ENCODE peak calls at places on chromosomes 4 and X, in four cellular contexts. T is fibroblast of pulmonary artery, C is fibroblast of villous mesenchyme, B is Peyer's patch. L is an unnamed sample.
A peak's percentile ranks its signal among the peaks of the same experiment; 100 is the strongest.

GRCh38 chr4:129821073-129821472 is 725.1 kb downstream of the C4orf33 start:
- DNase-seq in T (no peak), C (no peak), B (no peak), L (no peak)

GRCh38 chr4:19776929-19777328 is 474.8 kb upstream of the SLIT2 start:
- DNase-seq in B (no peak), T (peak; percentile 49), C (peak; percentile 11), L (no peak)

GRCh38 chr4:155073852-155074251 is 134.6 kb upstream of the NPY2R start:
- DNase-seq in T (peak; percentile 29), C (no peak), B (no peak), L (no peak)

GRCh38 chr4:2441393-2442174 is 22.8 kb downstream of the CFAP99 start:
- DNase-seq in C (peak; percentile 62), B (peak; percentile 75), T (peak; percentile 70), L (peak; percentile 90)

GRCh38 chr4:139014391-139015268 is 951 bp upstream of the NOCT start:
- DNase-seq in T (peak; percentile 97), C (peak; percentile 95), B (no peak), L (peak; percentile 39)

GRCh38 chrX:1453951-1454785 is 1.5 kb upstream of the ASMTL start:
- DNase-seq in B (peak; percentile 84), T (peak; percentile 85), C (peak; percentile 85), L (peak; percentile 82)

GRCh38 chr4:17437396-17437795 is 74.5 kb downstream of the QDPR start:
- DNase-seq in T (no peak), C (no peak), B (no peak), L (no peak)

GRCh38 chr4:163048447-163048846 is 118.2 kb downstream of the NAF1 start:
- DNase-seq in B (no peak), T (peak; percentile 47), C (peak; percentile 38), L (peak; percentile 36)

GRCh38 chrX:16836371-16836770 is 33.8 kb downstream of the RBBP7 start:
- DNase-seq in T (no peak), C (no peak), B (no peak), L (peak; percentile 19)

GRCh38 chr4:46329118-46329976 is 60.6 kb downstream of the GABRA2 start:
- DNase-seq in B (no peak), T (peak; percentile 82), C (peak; percentile 24), L (peak; percentile 54)

GRCh38 chr4:57158221-57158620 is 48.0 kb upstream of the IGFBP7 start:
- DNase-seq in B (no peak), T (peak; percentile 36), C (peak; percentile 25), L (no peak)
- TF ChIP-seq CTCF in B (no peak), T (peak; percentile 8), C (peak; percentile 31), L (no peak)

GRCh38 chr4:121784401-121784800 is 16.7 kb upstream of the EXOSC9 start:
- DNase-seq in B (no peak), T (no peak), C (no peak), L (no peak)
- H3K4me3 ChIP-seq in B (no peak overlapping the region), T (no peak overlapping the region), C (no peak overlapping the region), L (no peak overlapping the region)

GRCh38 chr4:115871596-115871995 is 758.2 kb upstream of the NDST4 start:
- DNase-seq in B (no peak), T (no peak), C (no peak), L (no peak)

GRCh38 chr4:115873048-115873447 is 759.6 kb upstream of the NDST4 start:
- DNase-seq in B (no peak), C (no peak), T (no peak), L (no peak)
- TF ChIP-seq CTCF in B (no peak), C (no peak), T (no peak), L (peak; percentile 24)

GRCh38 chrX:81202989-81203388 is 1.1 kb downstream of the SH3BGRL start:
- DNase-seq in B (no peak), C (no peak), T (no peak), L (peak; percentile 14)
- H3K4me3 ChIP-seq in B (peak overlapping the region; percentile 62), C (peak overlapping the region; percentile 70), T (peak overlapping the region; percentile 81), L (peak overlapping the region; percentile 90)

DNA sequence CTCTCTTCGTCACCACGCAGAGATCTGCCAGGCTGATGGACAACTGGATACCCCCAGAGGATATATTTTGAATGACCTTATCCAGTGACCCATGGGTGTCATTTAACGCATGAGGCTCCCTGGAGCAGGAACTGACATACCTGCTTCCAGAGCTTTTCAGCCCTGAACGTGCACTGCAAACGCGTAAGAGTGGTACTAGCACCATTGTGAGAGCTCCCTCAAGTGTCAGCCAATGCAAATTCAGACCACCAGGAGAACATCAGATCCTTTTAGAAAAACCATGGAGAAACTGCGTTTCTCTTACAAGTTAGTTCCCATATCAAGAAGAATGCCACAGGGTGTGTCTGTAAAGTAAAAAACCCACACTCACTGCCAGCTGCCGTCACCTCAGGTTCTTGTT is 7.3 kb downstream of the TREX2 start:
- DNase-seq in B (no peak), T (peak; percentile 53), C (peak; percentile 27), L (peak; percentile 49)
- TF ChIP-seq CTCF in B (no peak), T (peak; percentile 51), C (peak; percentile 47), L (peak; percentile 32)

GRCh38 chr4:183407635-183408463 is 36.6 kb upstream of the CDKN2AIP start:
- DNase-seq in C (no peak), T (no peak), B (no peak), L (no peak)
- H3K4me3 ChIP-seq in C (peak overlapping the region; percentile 56), T (peak overlapping the region; percentile 57), B (peak overlapping the region; percentile 49), L (peak overlapping the region; percentile 51)

DNA sequence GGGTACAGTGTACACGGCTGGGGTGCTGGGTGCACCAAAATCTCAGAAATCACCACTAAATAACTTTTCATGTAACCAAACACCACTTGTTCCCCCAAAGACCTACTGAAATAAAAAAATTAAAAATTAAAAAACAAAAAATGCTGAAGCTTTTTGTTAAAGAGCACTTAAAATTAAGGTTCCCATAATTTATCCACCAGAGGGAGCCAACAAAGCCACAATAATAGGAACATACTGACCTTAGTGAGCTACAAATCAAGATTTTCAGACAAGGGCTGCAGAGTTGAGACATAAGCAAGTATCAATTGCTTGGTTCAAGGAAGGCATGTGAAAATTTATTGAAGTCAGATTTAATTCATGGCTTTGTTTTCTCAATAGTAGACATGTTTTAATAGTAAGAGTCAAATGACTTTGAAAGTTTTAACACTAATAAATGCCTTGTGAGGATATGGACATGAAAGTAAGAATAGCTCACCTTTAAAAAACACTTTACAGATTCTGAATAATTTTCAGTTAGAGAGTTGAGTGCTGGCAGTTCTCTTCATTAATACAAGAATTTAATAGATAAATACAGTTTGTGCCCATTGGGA is 43.0 kb upstream of the SCOC start:
- DNase-seq in T (peak; percentile 70), C (peak; percentile 51), B (no peak), L (peak; percentile 46)
- TF ChIP-seq CTCF in T (peak; percentile 59), C (peak; percentile 49), B (peak; percentile 57), L (peak; percentile 24)

DNA sequence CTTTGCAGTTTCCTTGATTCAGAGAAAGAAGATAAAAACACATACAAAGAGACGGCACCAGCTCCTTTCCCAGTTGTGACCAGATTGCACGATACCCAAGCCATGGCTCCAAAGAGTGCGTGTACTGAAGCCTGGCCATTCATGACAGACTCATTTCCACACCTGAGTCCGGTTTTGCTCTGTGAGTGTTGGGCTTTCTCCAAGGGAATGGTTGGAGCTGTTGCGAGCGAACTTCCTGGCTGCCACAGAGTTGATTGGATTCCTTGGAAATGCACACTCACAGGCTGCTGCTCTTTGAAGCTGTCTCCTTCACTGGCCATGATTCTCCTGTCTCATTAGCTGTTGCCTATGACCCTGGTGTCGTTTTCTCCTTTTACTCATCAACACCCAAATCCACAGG is 44.0 kb upstream of the BBS12 start:
- DNase-seq in T (no peak), B (no peak), C (no peak), L (no peak)
- H3K4me3 ChIP-seq in T (no peak overlapping the region), B (no peak overlapping the region), C (no peak overlapping the region), L (no peak overlapping the region)

GRCh38 chrX:27619975-27620374 is 29.8 kb downstream of the DCAF8L2 start:
- DNase-seq in T (peak; percentile 56), B (no peak), C (peak; percentile 16), L (peak; percentile 14)
- TF ChIP-seq CTCF in T (peak; percentile 51), B (peak; percentile 12), C (peak; percentile 42), L (no peak)

L was measured in NB4.